ENCODE peak calls at places on chromosomes 12 and 14, in ten cellular contexts. K is T-helper 1 cell; X is activated T-helper 1 cell treated with Interleukin-2 at 50 U/mL for 16 hours; T is HS-27A; O is activated naive CD4-positive, alpha-beta T cell; H is AG04450; E is midbrain; M is GM20000; S is astrocyte of the spinal cord; D is ELR. N is an unnamed sample.

GRCh38 chr14:89586258-89587127 is 169.5 kb upstream of the FOXN3 start:
- DNase-seq in K (no peak), X (no peak), T (no peak), O (no peak), H (no peak), E (peak), M (no peak), S (no peak), D (no peak), N (no peak)

GRCh38 chr14:72851660-72852059 is 42.2 kb downstream of the DPF3 start:
- DNase-seq in K (no peak), X (no peak), T (no peak), O (no peak), H (no peak), E (no peak), M (no peak), S (no peak), D (no peak), N (no peak)

GRCh38 chr12:45611061-45611460 is 118.4 kb upstream of the ARID2 start:
- DNase-seq in K (no peak), X (no peak), T (no peak), O (no peak), H (no peak), E (no peak), M (peak), S (no peak), D (no peak), N (no peak)

GRCh38 chr12:108231909-108232434 is 102.9 kb downstream of the WSCD2 start:
- DNase-seq in K (no peak), X (no peak), T (no peak), O (no peak), H (no peak), E (no peak), M (no peak), S (no peak), D (no peak), N (no peak)

GRCh38 chr14:95885278-95885677 is 8.6 kb downstream of the TUNAR start:
- DNase-seq in K (no peak), X (no peak), T (no peak), O (no peak), H (no peak), E (no peak), M (no peak), S (no peak), D (no peak), N (no peak)

GRCh38 chr14:24238123-24238522 is 4.3 kb downstream of the TINF2 start:
- DNase-seq in K (no peak), X (no peak), T (no peak), O (no peak), H (no peak), E (no peak), M (no peak), S (no peak), D (peak), N (no peak)

GRCh38 chr12:67811437-67812361 is 163.2 kb downstream of the DYRK2 start:
- DNase-seq in K (no peak), X (no peak), T (no peak), O (no peak), H (no peak), E (no peak), M (no peak), S (peak), D (peak), N (peak)

GRCh38 chr14:68790656-68791077 is 2.2 kb downstream of the ZFP36L1 start:
- DNase-seq in K (no peak), X (no peak), T (no peak), O (no peak), H (no peak), E (peak), M (no peak), S (no peak), D (no peak), N (no peak)

GRCh38 chr14:22263961-22264360 is 325.1 kb downstream of the DAD1 start:
- DNase-seq in K (no peak), X (no peak), T (no peak), O (no peak), H (no peak), E (no peak), M (no peak), S (no peak), D (no peak), N (no peak)

GRCh38 chr14:29144598-29144997 is 378.0 kb downstream of the FOXG1 start:
- DNase-seq in K (no peak), X (no peak), T (peak), O (no peak), H (peak), E (no peak), M (no peak), S (peak), D (peak), N (no peak)

GRCh38 chr12:2239376-2240010 is 186.7 kb downstream of the CACNA1C start:
- DNase-seq in K (no peak), X (no peak), T (no peak), O (no peak), H (no peak), E (no peak), M (no peak), S (no peak), D (no peak), N (no peak)

GRCh38 chr14:102507026-102507860 is 2.3 kb downstream of the ANKRD9 start:
- DNase-seq in K (no peak), X (no peak), T (no peak), O (no peak), H (no peak), E (no peak), M (peak), S (no peak), D (no peak), N (no peak)

GRCh38 chr12:122028601-122029560 is 7.2 kb downstream of the BCL7A start:
- DNase-seq in K (no peak), X (no peak), T (no peak), O (no peak), H (no peak), E (peak), M (peak), S (no peak), D (no peak), N (no peak)

GRCh38 chr12:119665164-119665929 is 2.6 kb upstream of the PRKAB1 start:
- DNase-seq in K (no peak), X (no peak), T (no peak), O (no peak), H (no peak), E (no peak), M (no peak), S (no peak), D (no peak), N (no peak)

GRCh38 chr14:28756896-28757570 is 9.6 kb upstream of the FOXG1 start:
- DNase-seq in K (no peak), X (no peak), T (no peak), O (no peak), H (no peak), E (no peak), M (no peak), S (peak), D (peak), N (peak)

GRCh38 chr12:26791328-26791791 is 41.6 kb downstream of the ITPR2 start:
- DNase-seq in K (no peak), X (no peak), T (no peak), O (no peak), H (no peak), E (peak), M (no peak), S (peak), D (peak), N (no peak)

GRCh38 chr14:64736271-64737131 is 32.3 kb downstream of the PLEKHG3 start:
- DNase-seq in K (no peak), X (no peak), T (no peak), O (no peak), H (no peak), E (no peak), M (no peak), S (no peak), D (no peak), N (no peak)

GRCh38 chr12:77243345-77243744 is 178.0 kb upstream of the E2F7 start:
- DNase-seq in K (no peak), X (no peak), T (no peak), O (no peak), H (no peak), E (no peak), M (no peak), S (no peak), D (no peak), N (no peak)